ENCODE peak calls at places on chromosomes 12 and 14, in five cellular contexts. N is heart left ventricle, A is IMR-90, L is foreskin keratinocyte, D is astrocyte. B is an unnamed sample.

GRCh38 chr12:9634177-9634803 is 26.6 kb upstream of the KLRB1 start:
- DNase-seq in N (no peak), A (peak), L (no peak), D (no peak), B (no peak)

GRCh38 chr14:87052646-87053225 is 940.2 kb downstream of the GALC start:
- DNase-seq in N (no peak), A (no peak), L (no peak), D (no peak), B (no peak)

GRCh38 chr14:61780125-61780524 is 17.9 kb downstream of the SNAPC1 start:
- DNase-seq in N (no peak), A (no peak), L (no peak), D (no peak), B (no peak)

GRCh38 chr14:99871771-99872170 is 78.6 kb downstream of the EML1 start:
- DNase-seq in N (no peak), A (no peak), L (no peak), D (no peak), B (no peak)

GRCh38 chr12:128968668-128969067 is 115.4 kb downstream of the GLT1D1 start:
- DNase-seq in N (no peak), A (no peak), L (no peak), D (no peak), B (no peak)

GRCh38 chr12:67442896-67443295 is 173.7 kb downstream of the CAND1 start:
- DNase-seq in N (no peak), A (no peak), L (no peak), D (no peak), B (no peak)

GRCh38 chr12:98291828-98292227 is 223.6 kb upstream of the TMPO start:
- DNase-seq in N (no peak), A (no peak), L (no peak), D (no peak), B (no peak)

GRCh38 chr12:43728117-43728516 is 30.5 kb downstream of the PUS7L start:
- DNase-seq in N (no peak), A (no peak), L (no peak), D (no peak), B (no peak)

GRCh38 chr12:6899837-6900519 is 4.6 kb upstream of the LRRC23 start:
- DNase-seq in N (peak), A (peak), L (no peak), D (peak), B (no peak)

GRCh38 chr12:107053709-107054108 is 39.6 kb downstream of the CRY1 start:
- DNase-seq in N (no peak), A (no peak), L (no peak), D (no peak), B (no peak)

GRCh38 chr12:54047160-54047963 is 6.3 kb upstream of the HOXC4 start:
- DNase-seq in N (no peak), A (no peak), L (no peak), D (no peak), B (no peak)

GRCh38 chr12:109621271-109621671 is 47.7 kb downstream of the MVK start:
- DNase-seq in N (no peak), A (no peak), L (peak), D (no peak), B (no peak)

GRCh38 chr14:65096323-65097089 is 5.8 kb downstream of the MAX start:
- DNase-seq in N (no peak), A (no peak), L (no peak), D (peak), B (no peak)

GRCh38 chr14:91996951-91997371 is 42.9 kb downstream of the TRIP11 start:
- DNase-seq in N (no peak), A (peak), L (peak), D (peak), B (peak)

GRCh38 chr12:21476949-21477348 is 24.5 kb downstream of the RECQL start:
- DNase-seq in N (no peak), A (peak), L (no peak), D (peak), B (peak)

GRCh38 chr12:49942512-49942893 is 8.0 kb upstream of the AQP2 start:
- DNase-seq in N (no peak), A (no peak), L (no peak), D (no peak), B (no peak)

GRCh38 chr12:127236491-127236890 is 1030.5 kb upstream of the TMEM132C start:
- DNase-seq in N (no peak), A (no peak), L (no peak), D (no peak), B (no peak)

GRCh38 chr14:32654106-32654505 is 284.6 kb upstream of the NPAS3 start:
- DNase-seq in N (no peak), A (no peak), L (no peak), D (no peak), B (no peak)

GRCh38 chr12:54225666-54226065 is 36.9 kb upstream of the SMUG1 start:
- DNase-seq in N (no peak), A (no peak), L (no peak), D (no peak), B (no peak)

GRCh38 chr12:96034631-96035282 is 630 bp downstream of the LTA4H start:
- DNase-seq in N (no peak), A (peak), L (peak), D (peak), B (peak)

GRCh38 chr12:121060149-121061001 is 21.3 kb upstream of the OASL start:
- DNase-seq in N (no peak), A (peak), L (no peak), D (no peak), B (no peak)

GRCh38 chr12:22118206-22118605 is 72.2 kb downstream of the CMAS start:
- DNase-seq in N (no peak), A (no peak), L (no peak), D (no peak), B (no peak)

GRCh38 chr12:50257226-50258166 is 25.8 kb downstream of the LIMA1 start:
- DNase-seq in N (no peak), A (peak), L (no peak), D (no peak), B (no peak)

GRCh38 chr12:117143008-117143532 is 43.9 kb upstream of the TESC start:
- DNase-seq in N (no peak), A (peak), L (peak), D (no peak), B (peak)

GRCh38 chr12:101076940-101077351 is 133.1 kb downstream of the SLC5A8 start:
- DNase-seq in N (no peak), A (peak), L (no peak), D (peak), B (no peak)

GRCh38 chr14:69133206-69134125 is 19.5 kb downstream of the DCAF5 start:
- DNase-seq in N (no peak), A (peak), L (no peak), D (peak), B (no peak)

DNA sequence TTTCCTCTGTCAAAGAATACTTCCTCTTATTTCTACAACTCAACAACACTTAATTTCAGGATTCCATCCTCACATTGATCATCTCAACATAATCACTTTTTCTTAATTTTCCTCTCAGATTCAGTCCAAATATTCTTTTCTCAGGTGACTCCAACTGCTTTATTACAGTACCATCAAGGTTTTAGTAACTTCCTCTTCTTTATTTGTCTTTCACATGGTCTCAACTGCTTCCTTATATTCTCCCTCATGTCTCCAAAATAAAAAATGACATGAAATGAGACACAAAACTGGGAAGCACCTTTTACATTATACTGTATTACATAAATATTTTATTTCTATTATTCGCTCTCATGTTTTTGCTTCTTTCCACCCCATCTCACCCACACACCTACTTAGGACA is 55.5 kb downstream of the PPP2R5E start:
- DNase-seq in N (no peak), A (no peak), L (no peak), D (no peak), B (no peak)
- H3K27ac ChIP-seq in N (no peak), A (no peak), L (no peak), D (no peak), B (no peak)

GRCh38 chr14:23725528-23725927 is 89.4 kb downstream of the DHRS2 start:
- DNase-seq in N (no peak), A (no peak), L (no peak), D (no peak), B (no peak)

GRCh38 chr14:23729720-23730387 is 93.7 kb downstream of the DHRS2 start:
- DNase-seq in N (no peak), A (no peak), L (no peak), D (no peak), B (no peak)

GRCh38 chr14:23728791-23729190 is 92.6 kb downstream of the DHRS2 start:
- DNase-seq in N (no peak), A (no peak), L (no peak), D (no peak), B (no peak)

GRCh38 chr14:23725980-23726746 is 90.0 kb downstream of the DHRS2 start:
- DNase-seq in N (no peak), A (no peak), L (no peak), D (no peak), B (no peak)

GRCh38 chr14:23727566-23728335 is 91.6 kb downstream of the DHRS2 start:
- DNase-seq in N (no peak), A (peak), L (peak), D (peak), B (peak)
- TF ChIP-seq CTCF in N (peak), A (peak), L (peak), D (peak), B (no peak)

DNA sequence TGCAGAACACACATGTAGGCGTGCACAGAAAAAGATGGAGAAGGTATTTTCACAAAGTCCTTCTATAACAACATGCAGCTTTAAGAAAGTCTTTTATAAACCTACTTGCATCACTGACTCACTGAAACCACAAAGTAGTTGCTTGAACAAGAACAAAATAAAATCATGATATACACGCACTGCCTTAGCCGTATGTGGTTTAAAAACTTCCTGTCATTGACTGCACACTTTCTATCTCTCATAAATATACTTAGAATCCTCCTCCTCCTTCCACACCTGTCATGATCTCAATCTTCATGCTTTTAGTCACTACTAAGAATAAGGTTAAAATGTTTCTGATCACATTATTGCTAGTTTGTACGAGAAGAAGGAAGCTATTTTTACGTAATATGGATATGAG is 31.8 kb upstream of the RAD51AP1 start:
- DNase-seq in N (no peak), A (peak), L (peak), D (peak), B (no peak)
- H3K27ac ChIP-seq in N (no peak), A (no peak), L (no peak), D (no peak), B (no peak)

DNA sequence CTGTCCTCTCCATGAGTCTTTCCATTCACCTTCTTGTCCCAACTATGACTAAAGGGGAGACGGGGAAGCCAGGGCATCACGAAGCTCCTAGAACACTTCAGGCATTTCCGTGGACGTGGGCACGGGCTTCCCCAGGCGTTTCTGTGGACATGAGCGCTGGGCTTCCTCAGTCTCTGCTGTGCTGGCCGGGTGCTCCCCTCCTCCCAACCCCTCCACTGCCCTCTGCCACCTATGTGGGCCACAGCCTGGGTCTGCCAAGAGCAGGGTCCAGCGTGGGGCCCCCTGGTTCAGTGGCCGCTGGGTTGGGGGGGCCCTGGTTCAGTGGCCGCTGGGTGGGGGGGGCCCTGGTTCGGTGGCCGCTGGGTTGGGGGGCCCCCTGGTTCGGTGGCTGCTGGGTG is 14.8 kb downstream of the HIP1R start:
- DNase-seq in N (no peak), A (no peak), L (no peak), D (no peak), B (no peak)
- TF ChIP-seq CTCF in N (no peak), A (no peak), L (no peak), D (no peak), B (no peak)

GRCh38 chr12:57160021-57160420 is 12.6 kb upstream of the LRP1-AS start:
- DNase-seq in N (no peak), A (no peak), L (no peak), D (no peak), B (no peak)

GRCh38 chr12:57162541-57163125 is 15.2 kb upstream of the LRP1-AS start:
- DNase-seq in N (no peak), A (no peak), L (no peak), D (no peak), B (no peak)

GRCh38 chr12:57161491-57161890 is 14.1 kb upstream of the LRP1-AS start:
- DNase-seq in N (no peak), A (peak), L (no peak), D (peak), B (no peak)

GRCh38 chr12:57159341-57159740 is 11.9 kb upstream of the LRP1-AS start:
- DNase-seq in N (no peak), A (no peak), L (no peak), D (no peak), B (no peak)

DNA sequence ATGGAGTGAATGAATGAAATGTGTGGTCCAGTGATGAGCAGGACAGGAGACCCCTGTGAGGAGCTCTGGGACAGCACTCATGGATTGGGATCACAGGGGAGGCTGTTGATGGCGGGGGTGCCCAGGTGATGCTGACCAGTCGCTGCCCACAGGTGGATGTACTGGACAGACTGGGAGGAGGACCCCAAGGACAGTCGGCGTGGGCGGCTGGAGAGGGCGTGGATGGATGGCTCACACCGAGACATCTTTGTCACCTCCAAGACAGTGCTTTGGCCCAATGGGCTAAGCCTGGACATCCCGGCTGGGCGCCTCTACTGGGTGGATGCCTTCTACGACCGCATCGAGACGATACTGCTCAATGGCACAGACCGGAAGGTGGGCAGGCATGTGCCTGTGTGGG is 13.3 kb upstream of the LRP1-AS start:
- DNase-seq in N (no peak), A (no peak), L (no peak), D (no peak), B (no peak)
- H3K27ac ChIP-seq in N (no peak), A (no peak), L (no peak), D (no peak), B (peak)